ENCODE peak calls at places on chromosomes 13 and 19, in four cellular contexts. N is fibroblast of the aortic adventitia, Z is right atrium auricular region, A is neural crest cell. Y is an unnamed sample.
A peak's percentile ranks its signal among the peaks of the same experiment; 100 is the strongest.

GRCh38 chr13:70384156-70384555 is 275.9 kb upstream of the KLHL1 start:
- DNase-seq in N (no peak), Z (no peak), A (no peak), Y (no peak)

GRCh38 chr19:5048091-5048726 is 79.3 kb downstream of the KDM4B start:
- DNase-seq in N (peak; percentile 80), Z (peak; percentile 76), A (peak; percentile 89), Y (peak; percentile 75)

GRCh38 chr19:55467236-55468053 is 2.9 kb upstream of the C19orf85 start:
- DNase-seq in N (peak; percentile 86), Z (peak; percentile 81), A (peak; percentile 75), Y (peak; percentile 69)

GRCh38 chr19:15138427-15138826 is 31.2 kb downstream of the SYDE1 start:
- DNase-seq in N (no peak), Z (no peak), A (no peak), Y (no peak)

GRCh38 chr19:46713781-46714522 is 3.0 kb downstream of the PRKD2 start:
- DNase-seq in N (peak; percentile 77), Z (peak; percentile 94), A (peak; percentile 50), Y (peak; percentile 83)

GRCh38 chr13:42458193-42458592 is 115.8 kb upstream of the TNFSF11 start:
- DNase-seq in N (no peak), Z (no peak), A (no peak), Y (no peak)

GRCh38 chr19:1592755-1593628 is at the start of gene MBD3:
- DNase-seq in N (peak; percentile 92), Z (peak; percentile 93), A (peak; percentile 87), Y (peak; percentile 88)

GRCh38 chr19:40689339-40690049 is 957 bp downstream of the NUMBL start:
- DNase-seq in N (peak; percentile 15), Z (no peak), A (no peak), Y (peak; percentile 45)

GRCh38 chr19:47695533-47696262 is 17.5 kb upstream of the EHD2 start:
- DNase-seq in N (no peak), Z (no peak), A (no peak), Y (no peak)

GRCh38 chr19:35327642-35328041 is 1.3 kb upstream of the CD22 start:
- DNase-seq in N (no peak), Z (no peak), A (no peak), Y (no peak)
- TF ChIP-seq CTCF in N (no peak), Z (no peak), A (peak; percentile 32), Y (no peak)

GRCh38 chr19:49222528-49222927 is 64.9 kb downstream of the TRPM4 start:
- DNase-seq in N (no peak), Z (no peak), A (no peak), Y (no peak)

GRCh38 chr19:49222011-49222410 is 64.4 kb downstream of the TRPM4 start:
- DNase-seq in N (peak; percentile 20), Z (no peak), A (no peak), Y (no peak)

GRCh38 chr19:49229416-49229815 is 71.8 kb downstream of the TRPM4 start:
- DNase-seq in N (no peak), Z (no peak), A (no peak), Y (no peak)

GRCh38 chr19:49223472-49223871 is 65.9 kb downstream of the TRPM4 start:
- DNase-seq in N (no peak), Z (no peak), A (no peak), Y (no peak)

GRCh38 chr19:49224856-49225255 is 67.3 kb downstream of the TRPM4 start:
- DNase-seq in N (peak; percentile 33), Z (no peak), A (no peak), Y (peak; percentile 65)
- TF ChIP-seq CTCF in N (peak; percentile 31), Z (peak; percentile 63), A (peak; percentile 56), Y (peak; percentile 42)

GRCh38 chr19:8413593-8413923 is 453 bp downstream of the MARCHF2 start:
- DNase-seq in N (no peak), Z (no peak), A (no peak), Y (no peak)

DNA sequence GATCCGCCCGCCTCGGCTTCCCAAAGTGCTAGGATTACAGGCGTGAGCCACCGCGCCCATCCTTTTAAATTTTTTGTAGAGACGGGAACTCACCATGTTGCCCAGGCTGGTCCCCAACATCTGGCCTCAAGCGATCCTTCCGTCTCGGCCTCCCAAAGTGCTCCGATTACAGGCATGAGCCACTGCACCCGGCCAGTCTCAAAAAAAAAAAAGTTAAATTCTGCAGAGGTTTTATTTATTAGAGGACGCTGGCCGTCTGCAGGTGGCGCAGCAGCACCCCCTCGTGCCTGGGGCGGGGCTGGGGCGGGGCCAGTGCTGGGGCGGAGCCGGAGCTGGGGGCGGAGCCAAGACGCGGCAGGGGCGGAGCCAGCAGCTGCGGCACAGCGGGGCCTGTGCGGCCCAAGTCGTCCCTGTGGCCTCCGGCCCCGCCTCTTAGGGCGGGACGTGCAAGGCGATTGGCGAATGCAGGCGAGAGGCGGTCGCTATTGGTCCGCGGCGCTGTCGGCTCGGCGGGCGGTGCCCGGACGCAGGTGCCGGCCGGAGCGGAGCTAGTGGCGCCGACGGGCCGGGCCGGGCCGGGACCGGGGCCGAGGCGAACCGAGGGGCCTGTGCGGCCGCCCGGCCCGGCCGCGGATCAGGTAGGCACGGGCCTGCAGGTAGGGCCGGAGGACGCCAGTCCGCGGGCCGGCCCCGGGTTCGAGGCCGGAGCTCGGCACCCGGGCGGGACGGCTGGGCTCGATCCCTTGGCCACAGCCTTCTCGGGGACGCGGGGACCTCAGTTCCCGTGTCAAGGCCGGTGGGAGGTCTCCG is at the start of gene MARCHF2:
- DNase-seq in N (peak; percentile 96), Z (peak; percentile 96), A (peak; percentile 93), Y (peak; percentile 96)
- TF ChIP-seq CTCF in N (peak; percentile 64), Z (peak; percentile 86), A (peak; percentile 71), Y (peak; percentile 59)

DNA sequence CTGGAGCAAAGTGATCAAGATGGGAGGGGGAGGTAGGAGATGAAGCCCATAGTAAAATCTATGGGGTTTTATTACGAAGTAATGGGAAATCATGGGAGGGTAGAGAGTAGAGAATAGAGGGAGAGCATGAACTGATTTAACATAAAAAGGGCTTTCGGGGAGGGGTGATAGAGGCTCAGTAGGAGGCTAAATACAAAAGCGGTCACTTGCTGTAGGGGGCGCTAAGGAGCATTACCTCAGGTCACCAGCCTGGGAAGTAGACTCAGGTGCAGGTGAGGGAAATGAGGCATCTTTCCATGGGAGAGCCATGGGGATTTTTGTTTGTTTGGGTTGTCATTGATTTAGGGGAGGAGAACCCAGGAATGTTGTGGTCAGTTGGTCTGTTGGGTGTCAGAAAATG is 14.1 kb downstream of the KRTDAP start:
- DNase-seq in N (no peak), Z (no peak), A (no peak), Y (peak; percentile 54)
- TF ChIP-seq CTCF in N (no peak), Z (no peak), A (peak; percentile 25), Y (peak; percentile 51)

GRCh38 chr13:37109080-37109678 is 3.7 kb upstream of the CSNK1A1L start:
- DNase-seq in N (peak; percentile 80), Z (no peak), A (peak; percentile 26), Y (no peak)
- TF ChIP-seq CTCF in N (peak; percentile 66), Z (peak; percentile 81), A (peak; percentile 81), Y (peak; percentile 48)

DNA sequence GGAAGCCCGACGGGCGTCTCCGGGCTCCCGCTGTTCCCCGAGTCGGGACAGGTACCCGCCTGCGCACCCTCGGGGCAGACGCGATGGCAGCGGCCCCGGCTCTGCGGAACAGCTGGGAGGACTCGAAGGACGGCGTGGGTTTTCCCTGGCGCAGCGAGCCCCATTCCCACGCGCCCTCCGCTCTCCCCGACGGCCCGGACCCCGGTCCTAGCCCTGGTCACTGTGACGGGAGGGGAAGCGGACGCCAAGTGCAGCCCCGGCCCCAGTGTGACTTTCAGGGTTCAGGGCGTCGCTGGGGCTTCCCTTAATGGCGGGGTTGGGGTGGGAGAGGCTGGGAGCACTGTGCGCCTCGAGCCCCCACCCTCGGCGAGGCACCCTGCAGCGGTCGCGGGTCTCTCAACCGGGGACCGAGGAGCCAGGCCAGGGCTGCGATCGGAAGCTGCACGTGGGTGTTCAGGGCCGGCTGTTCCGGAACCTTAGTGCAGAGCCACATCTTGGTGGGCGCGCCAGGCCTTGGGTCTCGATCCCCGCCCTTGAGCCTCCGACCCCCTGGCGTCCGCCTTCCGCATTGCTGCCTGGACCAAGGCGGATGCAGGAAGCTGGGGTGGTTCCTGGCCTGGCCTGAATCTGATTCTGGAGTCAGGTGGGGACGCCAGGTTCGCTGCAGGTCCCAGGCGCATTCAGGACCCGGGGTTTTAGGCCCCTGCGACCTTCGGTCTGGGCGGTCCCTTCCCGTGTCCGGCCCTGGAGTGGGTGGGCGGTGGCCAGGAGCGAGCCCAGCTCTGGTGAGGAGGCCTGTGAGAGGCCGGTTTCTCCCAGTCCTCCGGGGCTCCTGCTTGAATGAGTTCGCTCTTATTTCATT is 3.5 kb downstream of the LGALS7B start:
- DNase-seq in N (no peak), Z (peak; percentile 61), A (no peak), Y (peak; percentile 68)
- TF ChIP-seq CTCF in N (peak; percentile 48), Z (no peak), A (peak; percentile 22), Y (peak; percentile 57)

Y was measured in activated CD8-positive, alpha-beta T cell treated with anti-CD3 and anti-CD28 coated beads for 36 hours.